ENCODE peak calls at places on chromosome 7, in ten cellular contexts. T is A549, G is H54, P is heart left ventricle, A is thyroid gland, M is IMR-90, Z is sigmoid colon, E is ovary, Y is Peyer's patch, B is GM12878. D is an unnamed sample.

GRCh38 chr7:46360255-46360654 is 439.2 kb upstream of the IGFBP3 start:
- DNase-seq in B (no peak), A (no peak), G (no peak), P (no peak), M (no peak), Z (no peak), Y (no peak), E (no peak), T (no peak), D (no peak)

GRCh38 chr7:42236266-42237161 is 495 bp downstream of the GLI3 start:
- DNase-seq in E (peak; percentile 75), B (no peak), T (peak; percentile 18), M (peak; percentile 72), P (peak; percentile 62), G (peak; percentile 79), Z (peak; percentile 84), A (peak; percentile 64), Y (no peak), D (no peak)

GRCh38 chr7:46972205-46972604 is 609.7 kb downstream of the TNS3 start:
- DNase-seq in M (peak; percentile 82), E (no peak), B (no peak), G (peak; percentile 19), A (no peak), Y (no peak), T (no peak), Z (no peak), P (no peak), D (no peak)

GRCh38 chr7:155754165-155754564 is 58.1 kb downstream of the SHH start:
- DNase-seq in A (no peak), T (no peak), Y (no peak), E (no peak), P (no peak), B (no peak), G (no peak), Z (no peak), M (no peak), D (no peak)

GRCh38 chr7:31707089-31707488 is 20.1 kb downstream of the PPP1R17 start:
- DNase-seq in Y (no peak), Z (no peak), P (no peak), B (peak; percentile 27), G (no peak), E (no peak), T (no peak), M (no peak), A (no peak), D (no peak)

GRCh38 chr7:42843209-42843800 is 68.6 kb downstream of the C7orf25 start:
- DNase-seq in P (peak; percentile 42), G (peak; percentile 49), A (peak; percentile 60), T (peak; percentile 36), Y (no peak), M (peak; percentile 31), E (peak; percentile 30), B (no peak), Z (peak; percentile 69), D (peak; percentile 37)

GRCh38 chr7:67484244-67484751 is 487.7 kb downstream of the TYW1 start:
- DNase-seq in Z (peak; percentile 68), M (peak; percentile 56), G (peak; percentile 56), T (peak; percentile 64), E (peak; percentile 41), Y (no peak), A (peak; percentile 65), P (peak; percentile 43), B (no peak), D (peak; percentile 63)

GRCh38 chr7:28808786-28809533 is 149.2 kb downstream of the TRIL start:
- DNase-seq in P (no peak), A (no peak), B (no peak), M (peak; percentile 69), Y (no peak), G (no peak), T (no peak), Z (no peak), E (no peak), D (no peak)

GRCh38 chr7:113086431-113086888 is at the start of gene GPR85:
- DNase-seq in E (peak; percentile 10), A (peak; percentile 48), T (peak; percentile 21), B (no peak), M (peak; percentile 73), G (peak; percentile 32), Z (peak; percentile 76), Y (peak; percentile 48), P (peak; percentile 43), D (peak; percentile 76)

GRCh38 chr7:45920543-45921380 is at the start of gene IGFBP3:
- DNase-seq in Z (no peak), E (peak; percentile 50), P (peak; percentile 45), M (peak; percentile 69), T (peak; percentile 41), B (no peak), Y (peak; percentile 64), A (peak; percentile 68), G (peak; percentile 82), D (no peak)

GRCh38 chr7:67402280-67402679 is 405.6 kb downstream of the TYW1 start:
- DNase-seq in A (no peak), Y (no peak), B (no peak), G (no peak), E (no peak), Z (no peak), M (no peak), T (no peak), P (no peak), D (no peak)

GRCh38 chr7:100093925-100094486 is 5.2 kb downstream of the COPS6 start:
- DNase-seq in T (no peak), P (no peak), Z (no peak), B (no peak), G (no peak), M (no peak), E (no peak), Y (no peak), A (no peak), D (no peak)

GRCh38 chr7:100093054-100093453 is 4.3 kb downstream of the COPS6 start:
- DNase-seq in Y (no peak), B (no peak), E (no peak), P (no peak), Z (no peak), A (no peak), T (no peak), M (no peak), G (no peak), D (no peak)

GRCh38 chr7:100093498-100093897 is 4.7 kb downstream of the COPS6 start:
- DNase-seq in M (no peak), G (no peak), B (no peak), Y (no peak), E (no peak), A (no peak), Z (peak; percentile 71), T (no peak), P (no peak), D (no peak)

GRCh38 chr7:100095704-100096103 is 5.5 kb downstream of the MCM7 start:
- DNase-seq in A (no peak), T (no peak), P (no peak), B (no peak), M (no peak), Z (no peak), E (no peak), Y (no peak), G (no peak), D (no peak)

GRCh38 chr7:100095289-100095688 is 5.9 kb downstream of the MCM7 start:
- DNase-seq in M (no peak), G (no peak), Y (no peak), B (no peak), Z (no peak), P (no peak), T (no peak), E (no peak), A (no peak), D (no peak)
- TF ChIP-seq POLR2A in M (no peak), G (no peak), Y (no peak), B (peak; percentile 41), Z (no peak), P (no peak), T (no peak), E (no peak), A (no peak), D (no peak)

GRCh38 chr7:880450-880849 is 4.1 kb downstream of the GET4 start:
- DNase-seq in M (no peak), P (no peak), E (no peak), Y (no peak), G (no peak), B (no peak), Z (no peak), T (no peak), A (no peak), D (no peak)

GRCh38 chr7:879706-880105 is 3.4 kb downstream of the GET4 start:
- DNase-seq in B (no peak), P (peak; percentile 16), M (no peak), A (no peak), E (no peak), Y (no peak), Z (no peak), G (no peak), T (no peak), D (no peak)

GRCh38 chr7:877312-878232 is 1.2 kb downstream of the GET4 start:
- DNase-seq in Y (peak; percentile 70), G (no peak), A (no peak), B (no peak), M (no peak), Z (no peak), E (no peak), P (no peak), T (no peak), D (peak; percentile 79)

GRCh38 chr7:876972-877311 is 588 bp downstream of the GET4 start:
- DNase-seq in P (no peak), B (no peak), E (peak; percentile 54), T (peak; percentile 46), A (no peak), Z (peak; percentile 81), G (peak; percentile 87), M (no peak), Y (no peak), D (peak; percentile 84)

GRCh38 chr7:879093-879492 is 2.7 kb downstream of the GET4 start:
- DNase-seq in E (no peak), M (no peak), T (no peak), Y (no peak), B (no peak), Z (no peak), G (no peak), P (peak; percentile 18), A (no peak), D (no peak)
- TF ChIP-seq POLR2A in E (no peak), M (no peak), T (no peak), Y (no peak), B (no peak), Z (no peak), G (no peak), P (no peak), A (no peak), D (no peak)

GRCh38 chr7:55571534-55572377 is 546 bp downstream of the VOPP1 start:
- DNase-seq in E (peak; percentile 45), P (peak; percentile 62), G (peak; percentile 78), A (peak; percentile 52), T (peak; percentile 71), B (no peak), M (peak; percentile 22), Y (peak; percentile 79), Z (peak; percentile 79), D (peak; percentile 59)
- TF ChIP-seq POLR2A in E (peak; percentile 27), P (no peak), G (no peak), A (no peak), T (peak; percentile 34), B (peak; percentile 61), M (no peak), Y (no peak), Z (no peak), D (peak; percentile 18)

DNA sequence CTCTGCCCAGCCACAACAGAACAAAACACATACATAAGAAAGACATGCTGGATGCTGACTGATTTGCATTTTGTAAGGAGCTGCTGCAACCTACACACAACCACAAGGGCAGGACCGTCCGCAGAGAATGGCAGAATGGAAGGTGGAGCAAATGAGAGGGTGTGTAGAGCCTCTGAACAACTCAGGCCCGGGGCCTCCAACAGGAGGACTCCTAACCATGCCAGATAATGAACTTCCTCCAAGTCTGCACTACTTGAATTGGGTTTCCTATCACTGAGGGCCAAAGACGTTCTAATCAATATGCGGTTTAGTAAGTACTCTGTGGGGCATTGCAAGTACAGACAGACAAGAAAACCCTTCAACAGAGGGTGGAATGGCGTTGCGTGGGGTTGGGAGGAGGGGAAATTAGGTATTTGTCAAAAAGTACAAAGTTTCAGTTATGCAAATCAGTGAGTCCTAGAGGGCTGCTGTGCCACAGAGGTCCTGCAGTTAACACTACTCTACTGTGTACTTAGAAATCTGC is 14.6 kb downstream of the VOPP1 start:
- DNase-seq in T (no peak), G (no peak), A (no peak), B (peak; percentile 85), E (no peak), Y (no peak), M (no peak), Z (no peak), P (no peak), D (peak; percentile 26)
- TF ChIP-seq POLR2A in T (no peak), G (no peak), A (no peak), B (peak; percentile 57), E (no peak), Y (no peak), M (no peak), Z (no peak), P (no peak), D (no peak)

D was measured in erythroblast.